ENCODE peak calls at places on chromosome X, in five cellular contexts. D, G, Q, R and X are unnamed samples.

GRCh38 chrX:130688360-130688759 is 214.6 kb downstream of the ENOX2 start:
- DNase-seq in Q (no peak), D (no peak), G (no peak), R (no peak), X (no peak)

GRCh38 chrX:150902434-150903109 is 4.1 kb upstream of the CD99L2 start:
- DNase-seq in R (no peak), G (no peak), D (no peak), Q (no peak), X (no peak)

GRCh38 chrX:80246273-80246672 is 174.0 kb upstream of the TENT5D start:
- DNase-seq in R (no peak), D (no peak), G (no peak), Q (no peak), X (no peak)

GRCh38 chrX:7069556-7069955 is 78.0 kb upstream of the STS start:
- DNase-seq in Q (no peak), D (no peak), R (no peak), G (no peak), X (no peak)

GRCh38 chrX:52594658-52595057 is 60.0 kb downstream of the SSX7 start:
- DNase-seq in R (no peak), D (no peak), Q (no peak), G (no peak), X (no peak)

GRCh38 chrX:111687305-111687704 is 6.3 kb downstream of the ALG13 start:
- DNase-seq in G (no peak), Q (no peak), R (no peak), D (no peak), X (no peak)

GRCh38 chrX:9133426-9133825 is 99.5 kb upstream of the FAM9B start:
- DNase-seq in Q (no peak), R (no peak), D (no peak), G (no peak), X (no peak)

GRCh38 chrX:81082649-81083048 is 119.1 kb downstream of the HMGN5 start:
- DNase-seq in R (no peak), Q (no peak), D (no peak), G (no peak), X (no peak)

GRCh38 chrX:32408389-32408788 is 803.0 kb downstream of the DMD start:
- DNase-seq in D (peak), Q (no peak), R (no peak), G (no peak), X (no peak)

DNA sequence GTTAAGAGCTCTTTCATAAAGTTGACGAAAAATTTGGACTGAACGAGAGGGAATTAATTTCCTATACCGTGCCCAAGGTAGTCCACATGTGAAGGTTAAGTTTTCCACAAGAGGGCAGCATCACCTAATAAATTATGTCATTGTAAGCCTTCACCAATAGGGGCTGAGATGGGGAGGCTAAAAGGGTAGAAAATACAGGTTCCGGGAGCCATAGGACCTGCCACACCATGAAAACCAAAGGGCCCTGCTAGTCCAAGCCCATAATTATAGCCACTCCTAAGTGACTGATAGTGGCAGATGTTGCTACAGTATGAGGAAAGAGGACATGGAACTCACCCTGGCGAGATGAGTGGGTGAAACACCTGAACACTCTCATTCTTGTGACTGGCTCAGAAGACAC is 122.2 kb downstream of the SHROOM4 start:
- DNase-seq in G (peak), D (peak), R (peak), Q (no peak), X (no peak)
- TF ChIP-seq CTCF in G (peak), D (peak), R (peak), Q (peak), X (peak)

DNA sequence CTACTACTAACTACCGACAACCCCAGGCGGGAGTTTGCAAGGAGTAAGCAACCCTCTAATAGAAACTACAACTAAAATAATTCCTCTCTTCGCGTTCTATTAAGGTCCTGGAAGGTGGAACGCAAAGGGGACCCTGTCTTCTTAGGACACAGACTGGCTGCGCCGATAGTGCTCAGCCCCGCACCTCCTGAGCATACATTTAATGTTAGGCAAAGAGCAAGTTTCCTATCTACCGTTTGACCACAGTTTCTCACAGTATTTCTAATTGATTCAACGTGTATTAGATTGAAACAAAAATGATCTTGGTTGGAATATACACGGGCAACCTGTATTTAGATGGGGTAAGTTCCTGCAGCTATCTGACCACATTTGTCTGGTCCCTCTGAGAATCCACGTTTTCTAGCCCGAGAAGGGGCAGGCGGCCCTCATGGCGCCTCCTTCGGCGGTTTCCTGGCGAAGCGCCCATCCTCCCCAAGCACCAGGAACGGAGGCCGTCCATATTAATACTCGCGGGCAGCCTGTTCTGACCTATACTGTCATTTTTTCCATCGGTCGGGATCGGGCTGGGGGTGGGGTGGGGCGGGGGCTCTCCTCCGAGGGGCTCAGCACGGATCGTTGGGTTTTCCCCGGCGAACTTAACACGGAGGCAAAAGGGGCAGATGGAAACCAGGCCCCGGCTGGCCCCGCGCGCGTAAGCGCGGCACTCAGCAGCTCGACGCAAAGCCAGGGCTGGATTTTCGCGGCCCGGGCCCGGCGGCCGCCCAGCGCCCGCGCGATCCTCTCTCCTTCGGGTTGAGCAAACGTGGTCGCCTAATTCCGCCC is 77.0 kb upstream of the BCOR start:
- DNase-seq in D (no peak), R (no peak), G (no peak), Q (no peak), X (no peak)
- TF ChIP-seq CTCF in D (no peak), R (no peak), G (no peak), Q (no peak), X (no peak)

GRCh38 chrX:5916945-5917344 is 311.7 kb downstream of the NLGN4X start:
- DNase-seq in G (no peak), R (no peak), D (no peak), Q (no peak), X (no peak)
- TF ChIP-seq CTCF in G (no peak), R (no peak), D (no peak), Q (no peak), X (no peak)

GRCh38 chrX:36684053-36684452 is 324.1 kb upstream of the FAM47C start:
- DNase-seq in G (no peak), Q (no peak), D (no peak), R (no peak), X (no peak)
- TF ChIP-seq CTCF in G (no peak), Q (no peak), D (no peak), R (no peak), X (peak)

DNA sequence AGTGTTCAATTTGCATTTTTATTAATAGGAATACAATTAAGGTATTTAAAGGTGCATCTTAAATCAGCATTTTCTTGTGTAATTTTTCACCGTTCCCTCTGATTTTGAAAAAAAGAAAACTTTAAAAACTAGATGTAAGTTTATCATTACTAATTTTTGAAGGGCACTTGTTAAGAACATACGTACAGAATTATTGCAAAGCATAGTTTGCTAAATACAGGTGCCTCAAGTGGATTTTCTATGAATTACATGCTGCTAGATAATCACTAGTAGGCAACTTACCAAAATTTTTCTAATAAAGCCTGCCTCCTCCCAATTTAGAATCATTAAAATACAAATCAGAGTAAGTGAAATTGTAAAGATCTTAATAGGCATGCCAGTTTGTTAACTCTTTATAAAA is 8.5 kb downstream of the CNKSR2 start:
- DNase-seq in D (no peak), G (no peak), Q (no peak), R (no peak), X (no peak)
- TF ChIP-seq CTCF in D (no peak), G (no peak), Q (peak), R (peak), X (no peak)

GRCh38 chrX:100072286-100072685 is 337.8 kb downstream of the PCDH19 start:
- DNase-seq in D (no peak), Q (no peak), R (no peak), G (no peak), X (no peak)
- TF ChIP-seq CTCF in D (no peak), Q (no peak), R (no peak), G (no peak), X (no peak)

GRCh38 chrX:125998432-125998831 is 167.7 kb downstream of the DCAF12L2 start:
- DNase-seq in Q (no peak), G (no peak), R (no peak), D (no peak), X (no peak)
- TF ChIP-seq CTCF in Q (no peak), G (no peak), R (peak), D (peak), X (peak)

DNA sequence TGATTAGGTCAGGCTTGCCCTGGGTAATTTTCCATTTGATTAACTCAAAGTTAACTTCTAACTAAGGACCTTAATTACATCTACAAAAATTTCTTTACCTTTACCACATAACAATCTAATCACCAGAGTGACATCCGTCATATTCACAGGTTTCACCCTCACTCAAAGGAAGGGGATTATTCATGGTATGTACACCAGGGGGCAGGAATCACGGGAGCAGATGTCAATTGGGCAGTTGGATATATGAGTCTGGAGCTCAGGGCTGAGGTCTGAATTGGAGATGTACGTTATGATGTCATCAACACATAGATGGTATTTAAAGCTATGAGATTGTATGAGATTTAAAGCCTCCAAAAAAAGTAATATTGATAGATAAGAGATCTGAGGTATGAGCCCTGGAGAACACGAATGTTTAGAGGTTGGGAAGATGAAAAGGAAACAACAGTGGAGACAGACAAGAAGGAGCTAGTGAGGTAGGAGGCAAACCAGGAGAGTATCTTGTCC is 52.9 kb downstream of the PGRMC1 start:
- DNase-seq in R (no peak), G (no peak), Q (no peak), D (no peak), X (no peak)
- TF ChIP-seq CTCF in R (no peak), G (no peak), Q (no peak), D (no peak), X (no peak)